ENCODE peak calls at places on chromosome X, in four cellular contexts. One of them, this sample, is unnamed.

GRCh38 chrX:13078739-13079444 is 34.5 kb upstream of the FAM9C start:
- DNase-seq in neuronal stem cell: no peak
- DNase-seq in small intestine: peak; percentile 71
- DNase-seq in prostate gland: peak; percentile 4
- DNase-seq in this sample: no peak

GRCh38 chrX:155864655-155865054 is 16.5 kb upstream of the VAMP7 start:
- DNase-seq in neuronal stem cell: no peak
- DNase-seq in small intestine: no peak
- DNase-seq in prostate gland: no peak
- DNase-seq in this sample: no peak

GRCh38 chrX:151901821-151902220 is 10.9 kb upstream of the MAGEA4 start:
- DNase-seq in neuronal stem cell: no peak
- DNase-seq in small intestine: no peak
- DNase-seq in prostate gland: no peak
- DNase-seq in this sample: no peak

GRCh38 chrX:65744965-65745364 is 77.5 kb downstream of the MSN start:
- DNase-seq in neuronal stem cell: no peak
- DNase-seq in small intestine: no peak
- DNase-seq in prostate gland: no peak
- DNase-seq in this sample: peak; percentile 26

GRCh38 chrX:33156152-33156726 is 55.1 kb downstream of the DMD start:
- DNase-seq in neuronal stem cell: no peak
- DNase-seq in small intestine: no peak
- DNase-seq in prostate gland: no peak
- DNase-seq in this sample: no peak

GRCh38 chrX:30992381-30992904 is 79.4 kb downstream of the FTHL17 start:
- DNase-seq in neuronal stem cell: no peak
- DNase-seq in small intestine: peak; percentile 21
- DNase-seq in prostate gland: peak; percentile 4
- DNase-seq in this sample: peak; percentile 69

GRCh38 chrX:97267916-97268680 is 384.4 kb downstream of the RPA4 start:
- DNase-seq in neuronal stem cell: no peak
- DNase-seq in small intestine: peak; percentile 1
- DNase-seq in prostate gland: no peak
- DNase-seq in this sample: no peak

GRCh38 chrX:10240918-10241317 is 84.1 kb downstream of the CLCN4 start:
- DNase-seq in neuronal stem cell: no peak
- DNase-seq in small intestine: no peak
- DNase-seq in prostate gland: no peak
- DNase-seq in this sample: no peak

GRCh38 chrX:110082156-110082555 is 79.2 kb downstream of the TMEM164 start:
- DNase-seq in neuronal stem cell: no peak
- DNase-seq in small intestine: no peak
- DNase-seq in prostate gland: peak; percentile 43
- DNase-seq in this sample: no peak

GRCh38 chrX:50054147-50054546 is 131.8 kb downstream of the CLCN5 start:
- DNase-seq in neuronal stem cell: no peak
- DNase-seq in small intestine: no peak
- DNase-seq in prostate gland: no peak
- DNase-seq in this sample: no peak

DNA sequence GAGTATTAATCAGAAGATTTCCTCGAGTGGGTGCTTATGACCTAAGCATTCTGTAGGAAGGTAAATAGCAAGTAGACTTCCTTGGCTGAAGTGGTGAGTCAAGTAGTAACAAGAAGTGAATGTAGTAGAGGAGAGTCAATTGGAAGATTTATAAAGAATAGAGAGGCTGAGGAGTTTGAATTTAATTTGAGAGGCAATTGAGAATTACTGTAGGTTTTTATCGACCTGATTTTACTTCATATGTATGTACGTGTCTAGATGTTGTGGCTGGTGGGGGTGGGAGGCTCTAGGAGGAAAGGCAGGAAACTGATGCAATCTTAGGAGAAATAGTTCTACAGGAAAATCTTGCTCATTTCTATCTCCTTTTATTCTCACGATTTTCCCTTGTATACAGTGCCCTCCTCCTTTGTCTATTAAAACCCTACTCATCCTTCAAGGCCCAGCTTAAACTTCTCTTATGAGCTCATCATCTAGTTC is 8.7 kb downstream of the OGT start:
- DNase-seq in neuronal stem cell: no peak
- DNase-seq in small intestine: no peak
- DNase-seq in prostate gland: no peak
- DNase-seq in this sample: no peak
- H3K4me3 ChIP-seq in neuronal stem cell: no peak overlapping the region
- H3K4me3 ChIP-seq in small intestine: no peak overlapping the region
- H3K4me3 ChIP-seq in prostate gland: no peak overlapping the region
- H3K4me3 ChIP-seq in this sample: no peak overlapping the region

GRCh38 chrX:103066606-103067005 is 2.6 kb upstream of the BEX1 start:
- DNase-seq in neuronal stem cell: no peak
- DNase-seq in small intestine: no peak
- DNase-seq in prostate gland: no peak
- DNase-seq in this sample: no peak
- H3K4me1 ChIP-seq in neuronal stem cell: no peaks in the 10 kb centered on the region
- H3K4me1 ChIP-seq in small intestine: no peaks in the 10 kb centered on the region
- H3K4me1 ChIP-seq in prostate gland: no peaks in the 10 kb centered on the region
- H3K4me1 ChIP-seq in this sample: no peaks in the 10 kb centered on the region

GRCh38 chrX:101931494-101932248 is at the start of gene ZMAT1:
- DNase-seq in neuronal stem cell: peak; percentile 83
- DNase-seq in small intestine: peak; percentile 87
- DNase-seq in prostate gland: peak; percentile 83
- DNase-seq in this sample: peak; percentile 83

GRCh38 chrX:101925733-101926132 is 6.1 kb downstream of the ZMAT1 start:
- DNase-seq in neuronal stem cell: no peak
- DNase-seq in small intestine: no peak
- DNase-seq in prostate gland: no peak
- DNase-seq in this sample: no peak

GRCh38 chrX:101932249-101932570 is 383 bp upstream of the ZMAT1 start:
- DNase-seq in neuronal stem cell: no peak
- DNase-seq in small intestine: no peak
- DNase-seq in prostate gland: no peak
- DNase-seq in this sample: no peak

GRCh38 chrX:101931104-101931493 is 728 bp downstream of the ZMAT1 start:
- DNase-seq in neuronal stem cell: peak; percentile 1
- DNase-seq in small intestine: no peak
- DNase-seq in prostate gland: no peak
- DNase-seq in this sample: no peak
- H3K4me3 ChIP-seq in neuronal stem cell: peak overlapping the region; percentile 55
- H3K4me3 ChIP-seq in small intestine: peak overlapping the region; percentile 60
- H3K4me3 ChIP-seq in prostate gland: peak overlapping the region; percentile 65
- H3K4me3 ChIP-seq in this sample: peak overlapping the region; percentile 44

DNA sequence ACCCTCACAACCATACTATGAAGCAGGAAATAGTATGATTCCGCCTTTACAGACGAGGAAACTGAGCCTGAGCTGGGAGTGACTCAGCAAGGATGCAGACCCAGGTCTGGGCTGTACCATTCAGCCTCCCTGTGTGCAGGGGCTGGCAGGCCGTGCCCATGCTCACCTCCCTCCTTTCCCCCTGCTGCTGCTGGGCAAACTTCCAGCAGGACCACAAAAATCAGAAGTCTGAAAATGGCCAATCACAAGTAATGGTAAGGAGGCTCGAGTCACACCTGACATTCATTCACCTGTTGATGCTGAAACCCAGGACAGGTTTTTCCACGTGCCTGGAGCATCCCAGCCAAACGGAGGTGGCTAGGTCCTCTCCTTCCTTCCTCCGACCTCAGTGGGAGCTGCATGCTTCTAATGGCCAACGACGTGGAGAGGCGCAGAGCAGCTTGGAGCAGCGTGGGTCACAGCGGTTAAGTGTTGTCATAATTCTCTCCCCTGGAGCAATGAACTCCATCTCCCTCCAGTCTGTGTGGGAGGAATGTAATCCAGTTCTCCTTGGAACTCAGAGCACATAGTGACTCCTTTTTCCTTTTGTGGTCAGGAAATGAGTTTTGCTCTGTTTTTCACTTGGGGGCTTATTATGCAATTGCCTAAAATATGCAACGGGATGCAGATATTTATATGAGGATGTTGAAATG is 371.7 kb downstream of the BCOR start:
- DNase-seq in neuronal stem cell: no peak
- DNase-seq in small intestine: no peak
- DNase-seq in prostate gland: no peak
- DNase-seq in this sample: no peak
- H3K4me1 ChIP-seq in neuronal stem cell: peaks cover 4% of the 10 kb centered on the region
- H3K4me1 ChIP-seq in small intestine: no peaks in the 10 kb centered on the region
- H3K4me1 ChIP-seq in prostate gland: no peaks in the 10 kb centered on the region
- H3K4me1 ChIP-seq in this sample: peaks cover 8% of the 10 kb centered on the region

DNA sequence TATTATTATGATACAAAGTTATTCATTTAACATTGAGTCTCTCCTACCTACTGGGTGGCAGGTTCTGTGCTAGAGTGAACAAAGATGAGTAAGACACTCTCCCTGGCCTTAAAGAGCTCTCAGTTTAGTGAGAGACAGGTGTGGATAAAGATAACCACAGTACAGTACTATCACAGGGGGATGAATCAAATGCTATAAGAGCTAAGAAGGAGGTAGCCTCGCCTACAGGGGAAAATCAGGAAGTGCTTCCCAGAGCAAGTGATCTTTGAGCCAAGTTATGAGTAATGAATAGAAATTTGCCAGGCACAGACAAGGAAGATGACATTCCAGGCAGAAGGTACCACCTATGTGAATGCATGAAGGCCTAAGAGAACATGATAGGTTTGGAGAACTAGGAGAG is 3.4 kb upstream of the IGBP1 start:
- DNase-seq in neuronal stem cell: no peak
- DNase-seq in small intestine: peak; percentile 40
- DNase-seq in prostate gland: no peak
- DNase-seq in this sample: no peak
- H3K4me3 ChIP-seq in neuronal stem cell: no peak overlapping the region
- H3K4me3 ChIP-seq in small intestine: no peak overlapping the region
- H3K4me3 ChIP-seq in prostate gland: no peak overlapping the region
- H3K4me3 ChIP-seq in this sample: no peak overlapping the region

GRCh38 chrX:68838571-68838910 is 9.7 kb downstream of the EFNB1 start:
- DNase-seq in neuronal stem cell: no peak
- DNase-seq in small intestine: peak; percentile 50
- DNase-seq in prostate gland: no peak
- DNase-seq in this sample: no peak
- H3K4me1 ChIP-seq in neuronal stem cell: peaks cover 19% of the 10 kb centered on the region
- H3K4me1 ChIP-seq in small intestine: no peaks in the 10 kb centered on the region
- H3K4me1 ChIP-seq in prostate gland: no peaks in the 10 kb centered on the region
- H3K4me1 ChIP-seq in this sample: peaks cover 7% of the 10 kb centered on the region

DNA sequence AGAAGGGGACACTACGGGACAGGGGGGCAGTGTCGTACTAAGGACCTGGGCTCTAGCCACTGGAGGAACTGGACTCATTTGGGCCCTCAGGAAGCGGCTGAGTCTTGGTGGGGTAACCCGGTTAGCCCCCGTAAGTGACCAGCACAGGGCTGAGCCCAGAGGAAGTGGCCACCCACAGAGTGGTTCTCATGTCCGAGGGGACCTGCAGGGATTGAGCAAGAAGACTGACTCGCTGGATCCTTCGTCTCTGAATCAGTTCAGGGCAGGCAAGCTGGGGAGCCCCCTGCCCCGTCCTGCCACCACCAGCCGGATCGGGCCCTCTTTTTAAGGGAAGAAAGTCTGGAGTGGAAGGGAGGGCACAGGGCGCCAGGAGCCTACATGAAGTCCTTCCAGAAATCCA is 719 bp upstream of the BGN start:
- DNase-seq in neuronal stem cell: no peak
- DNase-seq in small intestine: no peak
- DNase-seq in prostate gland: no peak
- DNase-seq in this sample: no peak
- H3K4me3 ChIP-seq in neuronal stem cell: no peak overlapping the region
- H3K4me3 ChIP-seq in small intestine: no peak overlapping the region
- H3K4me3 ChIP-seq in prostate gland: no peak overlapping the region
- H3K4me3 ChIP-seq in this sample: no peak overlapping the region